ENCODE peak calls at places on chromosomes 13 and 19, in ten cellular contexts. I, L, Y, H, K, B, R, Q, T and S are unnamed samples.

GRCh38 chr19:44626067-44626624 is 12.8 kb downstream of the IGSF23 start:
- DNase-seq in B (no peak), R (no peak), L (no peak), H (no peak), Q (no peak), T (peak; percentile 89), Y (no peak), I (no peak), K (no peak), S (no peak)

GRCh38 chr19:3643592-3644313 is 17.2 kb upstream of the CACTIN start:
- DNase-seq in R (no peak), H (no peak), T (no peak), B (no peak), L (no peak), Q (no peak), Y (no peak), I (no peak), K (no peak), S (no peak)

GRCh38 chr19:8251025-8251472 is 41.9 kb downstream of the CERS4 start:
- DNase-seq in T (no peak), Q (no peak), I (peak; percentile 92), L (peak; percentile 89), K (peak; percentile 44), Y (peak; percentile 66), R (no peak), H (peak; percentile 63), B (peak; percentile 95), S (peak; percentile 91)

GRCh38 chr13:89205856-89206255 is 1534.7 kb downstream of the SLITRK5 start:
- DNase-seq in K (no peak), H (no peak), B (no peak), T (no peak), I (no peak), Y (no peak), L (no peak), R (no peak), Q (no peak), S (no peak)

GRCh38 chr13:106122234-106122633 is 413.2 kb downstream of the EFNB2 start:
- DNase-seq in B (no peak), Y (no peak), H (no peak), L (no peak), R (no peak), T (no peak), K (no peak), Q (no peak), I (no peak), S (no peak)

GRCh38 chr19:16265890-16266585 is 58.6 kb upstream of the KLF2 start:
- DNase-seq in T (no peak), B (no peak), R (no peak), H (no peak), Q (no peak), L (no peak), K (no peak), I (no peak), Y (no peak), S (no peak)

GRCh38 chr13:94658926-94659649 is 53.3 kb downstream of the SOX21 start:
- DNase-seq in T (no peak), R (no peak), L (no peak), I (no peak), Y (no peak), Q (no peak), H (no peak), K (no peak), B (no peak), S (no peak)

GRCh38 chr19:21587549-21587948 is 82.1 kb downstream of the ZNF429 start:
- DNase-seq in B (no peak), L (no peak), I (no peak), H (no peak), T (no peak), K (no peak), R (no peak), Y (no peak), Q (no peak), S (no peak)

GRCh38 chr13:23670793-23671192 is 100.6 kb downstream of the TNFRSF19 start:
- DNase-seq in K (no peak), H (no peak), T (no peak), B (no peak), I (no peak), R (no peak), Y (no peak), L (no peak), Q (no peak), S (no peak)

GRCh38 chr13:23672616-23673015 is 102.4 kb downstream of the TNFRSF19 start:
- DNase-seq in T (no peak), Y (no peak), I (no peak), Q (no peak), L (no peak), K (no peak), R (no peak), B (no peak), H (no peak), S (no peak)

GRCh38 chr13:23673354-23673753 is 103.1 kb downstream of the TNFRSF19 start:
- DNase-seq in R (no peak), B (no peak), L (no peak), Q (no peak), K (no peak), I (no peak), T (no peak), H (no peak), Y (no peak), S (no peak)

GRCh38 chr13:23671367-23671766 is 101.2 kb downstream of the TNFRSF19 start:
- DNase-seq in R (no peak), Y (no peak), L (no peak), I (no peak), T (no peak), B (no peak), H (no peak), Q (no peak), K (no peak), S (no peak)

GRCh38 chr13:23671902-23672301 is 101.7 kb downstream of the TNFRSF19 start:
- DNase-seq in L (no peak), B (no peak), Y (no peak), H (no peak), K (no peak), T (no peak), I (no peak), R (no peak), Q (no peak), S (no peak)
- H3K36me3 ChIP-seq in L (peaks cover 21% of the 10 kb centered on the region), B (no peaks in the 10 kb centered on the region), Y (no peaks in the 10 kb centered on the region), H (no peaks in the 10 kb centered on the region), K (no peaks in the 10 kb centered on the region), T (peaks cover 18% of the 10 kb centered on the region), I (no peaks in the 10 kb centered on the region), R (no peaks in the 10 kb centered on the region), Q (no peaks in the 10 kb centered on the region), S (no peaks in the 10 kb centered on the region)

GRCh38 chr19:33171916-33172359 is 22.2 kb upstream of the LRP3 start:
- DNase-seq in T (no peak), L (no peak), I (no peak), B (no peak), Q (no peak), Y (no peak), H (no peak), R (no peak), K (no peak), S (no peak)
- TF ChIP-seq EP300 in T (no peak), L (no peak), I (no peak), B (no peak), Q (no peak), Y (no peak), H (no peak), R (no peak), K (no peak), S (no peak)

GRCh38 chr13:21013682-21014038 is 47.7 kb downstream of the LATS2 start:
- DNase-seq in K (no peak), L (no peak), T (no peak), I (no peak), Y (no peak), H (no peak), R (no peak), B (no peak), Q (no peak), S (no peak)

GRCh38 chr13:21010621-21011020 is 50.8 kb downstream of the LATS2 start:
- DNase-seq in K (no peak), T (peak; percentile 44), I (no peak), R (no peak), B (no peak), H (no peak), Q (no peak), L (no peak), Y (no peak), S (no peak)

GRCh38 chr13:21011378-21011777 is 50.0 kb downstream of the LATS2 start:
- DNase-seq in Q (no peak), L (no peak), B (no peak), T (no peak), R (no peak), I (no peak), H (no peak), K (no peak), Y (no peak), S (no peak)

GRCh38 chr13:21012841-21013681 is 48.3 kb downstream of the LATS2 start:
- DNase-seq in B (no peak), H (no peak), T (no peak), L (no peak), Y (no peak), Q (no peak), R (no peak), K (no peak), I (no peak), S (no peak)

DNA sequence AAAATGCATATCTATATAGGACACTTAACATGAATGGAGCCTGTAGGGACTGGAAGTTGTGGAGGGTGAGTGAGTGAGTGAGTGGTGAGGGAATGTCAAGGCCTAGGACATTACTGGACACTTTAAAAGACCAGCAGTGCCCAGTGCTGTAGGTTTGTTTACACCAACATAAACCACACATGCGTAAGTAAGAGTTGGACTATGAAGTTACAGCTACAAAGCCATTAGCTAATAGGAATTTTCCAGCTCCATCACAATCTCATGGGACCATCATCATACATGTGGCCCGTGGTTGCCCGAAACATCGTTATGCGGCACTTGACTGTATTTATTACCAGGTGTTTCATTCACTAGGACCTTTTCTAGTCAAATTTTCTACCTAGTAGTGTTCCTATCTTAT is 49.2 kb downstream of the LATS2 start:
- DNase-seq in Y (no peak), T (peak; percentile 12), Q (no peak), B (no peak), L (no peak), I (no peak), H (no peak), R (no peak), K (no peak), S (no peak)
- H3K27ac ChIP-seq in Y (no peak overlapping the region), T (no peak overlapping the region), Q (no peak overlapping the region), B (peak overlapping the region; percentile 77), L (no peak overlapping the region), I (no peak overlapping the region), H (no peak overlapping the region), R (peak overlapping the region; percentile 55), K (no peak overlapping the region), S (peak overlapping the region; percentile 79)

GRCh38 chr13:98007001-98007400 is 53.5 kb downstream of the IPO5 start:
- DNase-seq in L (no peak), I (no peak), Q (no peak), T (no peak), K (no peak), R (no peak), B (no peak), Y (no peak), H (no peak), S (no peak)
- H3K36me3 ChIP-seq in L (peaks cover 92% of the 10 kb centered on the region), I (peaks cover 20% of the 10 kb centered on the region), Q (peaks cover 96% of the 10 kb centered on the region), T (peaks cover 31% of the 10 kb centered on the region), K (no peaks in the 10 kb centered on the region), R (peaks cover 68% of the 10 kb centered on the region), B (peaks cover 52% of the 10 kb centered on the region), Y (no peaks in the 10 kb centered on the region), H (peaks cover 3% of the 10 kb centered on the region), S (peaks cover 98% of the 10 kb centered on the region)

GRCh38 chr13:35140321-35140720 is 198.3 kb downstream of the NBEA start:
- DNase-seq in Q (no peak), H (no peak), T (no peak), L (no peak), K (no peak), R (no peak), I (no peak), Y (no peak), B (no peak), S (no peak)
- TF ChIP-seq EP300 in Q (no peak), H (no peak), T (no peak), L (no peak), K (no peak), R (no peak), I (no peak), Y (no peak), B (no peak), S (no peak)